ENCODE peak calls at places on chromosomes 12 and 14, in eight cellular contexts. L is tibial artery, F is pancreas, P is OCI-LY7, Q is neural progenitor cell, V is right atrium auricular region, J is sigmoid colon, O is ovary. T is an unnamed sample. For H3K9me3 and H3K4me1, the result is how much of the 10 kb centered on the place peaks cover.

GRCh38 chr12:90816353-90817089 is 138.5 kb downstream of the CCER1 start:
- DNase-seq in V (no peak), Q (no peak), P (no peak), F (no peak), L (no peak), J (no peak), O (no peak), T (no peak)

GRCh38 chr14:44283836-44284235 is 223.2 kb downstream of the FSCB start:
- DNase-seq in Q (no peak), F (no peak), V (no peak), O (no peak), L (no peak), P (no peak), J (no peak), T (no peak)

GRCh38 chr14:104558231-104559042 is 21.1 kb upstream of the C14orf180 start:
- DNase-seq in L (peak), P (no peak), V (no peak), Q (no peak), J (no peak), F (peak), O (no peak), T (no peak)

GRCh38 chr12:25714219-25714984 is 161.3 kb upstream of the LMNTD1 start:
- DNase-seq in L (no peak), J (no peak), P (no peak), V (no peak), F (no peak), Q (no peak), O (no peak), T (no peak)

GRCh38 chr12:96258451-96258933 is 64.3 kb downstream of the ELK3 start:
- DNase-seq in V (no peak), L (peak), Q (peak), F (no peak), J (no peak), P (no peak), O (no peak), T (no peak)

GRCh38 chr12:125169451-125169850 is 104.2 kb downstream of the AACS start:
- DNase-seq in J (no peak), V (no peak), L (no peak), Q (no peak), P (no peak), F (no peak), O (no peak), T (no peak)

GRCh38 chr14:29648045-29648444 is 279.6 kb downstream of the PRKD1 start:
- DNase-seq in V (no peak), Q (no peak), F (no peak), O (no peak), P (no peak), L (no peak), J (no peak), T (no peak)

GRCh38 chr14:89185919-89186849 is 230.8 kb downstream of the FOXN3 start:
- DNase-seq in V (no peak), O (no peak), F (no peak), P (no peak), Q (peak), J (no peak), L (no peak), T (no peak)

GRCh38 chr14:91140672-91141071 is 26.8 kb downstream of the DGLUCY start:
- DNase-seq in J (no peak), L (no peak), O (no peak), Q (peak), P (peak), F (no peak), V (no peak), T (peak)

GRCh38 chr12:77724367-77724957 is 106.2 kb upstream of the NAV3 start:
- DNase-seq in V (no peak), J (no peak), L (no peak), P (peak), Q (peak), O (no peak), F (no peak), T (no peak)

GRCh38 chr12:117986705-117987469 is 18.1 kb upstream of the KSR2 start:
- DNase-seq in P (no peak), F (no peak), Q (no peak), O (no peak), L (no peak), V (no peak), J (no peak), T (no peak)

GRCh38 chr12:108648371-108648770 is 14.7 kb upstream of the SELPLG start:
- DNase-seq in F (no peak), V (no peak), P (no peak), J (no peak), O (no peak), Q (no peak), L (no peak), T (no peak)

GRCh38 chr12:62785941-62786559 is 148.9 kb downstream of the PPM1H start:
- DNase-seq in F (no peak), O (no peak), L (no peak), J (peak), Q (no peak), P (no peak), V (peak), T (no peak)

GRCh38 chr12:124531281-124531745 is 36.1 kb downstream of the NCOR2 start:
- DNase-seq in O (no peak), P (no peak), V (no peak), F (no peak), Q (peak), J (no peak), L (no peak), T (no peak)

GRCh38 chr14:41280745-41281144 is 325.9 kb upstream of the LRFN5 start:
- DNase-seq in L (no peak), P (no peak), O (no peak), F (no peak), Q (peak), V (no peak), J (no peak), T (no peak)

GRCh38 chr14:104419865-104420458 is 159.6 kb upstream of the C14orf180 start:
- DNase-seq in O (no peak), Q (no peak), F (no peak), L (no peak), P (no peak), V (no peak), J (no peak), T (no peak)

GRCh38 chr12:11765817-11766794 is 116.6 kb downstream of the ETV6 start:
- DNase-seq in J (no peak), P (no peak), Q (no peak), F (no peak), V (no peak), O (peak), L (no peak), T (no peak)

GRCh38 chr12:90682398-90682797 is 272.6 kb downstream of the CCER1 start:
- DNase-seq in P (no peak), L (no peak), F (no peak), O (no peak), Q (no peak), V (no peak), J (no peak), T (no peak)

GRCh38 chr14:50038398-50039119 is 77.8 kb downstream of the VCPKMT start:
- DNase-seq in O (no peak), Q (no peak), V (no peak), F (no peak), L (no peak), P (no peak), J (no peak), T (no peak)

GRCh38 chr14:43042408-43042807 is 1435.7 kb downstream of the LRFN5 start:
- DNase-seq in J (no peak), V (no peak), F (no peak), Q (no peak), O (no peak), P (no peak), L (no peak), T (no peak)

GRCh38 chr14:43041207-43041606 is 1434.5 kb downstream of the LRFN5 start:
- DNase-seq in P (no peak), Q (no peak), F (no peak), V (no peak), O (no peak), L (no peak), J (no peak), T (no peak)

GRCh38 chr14:43041976-43042375 is 1435.3 kb downstream of the LRFN5 start:
- DNase-seq in O (no peak), L (no peak), Q (no peak), F (no peak), P (no peak), V (no peak), J (no peak), T (no peak)

GRCh38 chr14:43039881-43040280 is 1433.2 kb downstream of the LRFN5 start:
- DNase-seq in L (no peak), J (no peak), O (no peak), F (no peak), Q (no peak), V (no peak), P (no peak), T (no peak)

GRCh38 chr14:43043851-43044250 is 1437.2 kb downstream of the LRFN5 start:
- DNase-seq in F (no peak), L (no peak), O (no peak), P (no peak), Q (no peak), J (no peak), V (no peak), T (no peak)
- H3K9me3 ChIP-seq in F (under half), L (under half), O (under half), P (under half), Q (under half), J (under half), V (under half), T (under half)

GRCh38 chr12:131983026-131983425 is 33.3 kb downstream of the EP400 start:
- DNase-seq in Q (no peak), P (no peak), O (no peak), V (peak), J (no peak), L (no peak), F (no peak), T (no peak)
- H3K4me1 ChIP-seq in Q (under half), P (under half), O (under half), V (under half), J (under half), L (under half), F (under half), T (under half)

DNA sequence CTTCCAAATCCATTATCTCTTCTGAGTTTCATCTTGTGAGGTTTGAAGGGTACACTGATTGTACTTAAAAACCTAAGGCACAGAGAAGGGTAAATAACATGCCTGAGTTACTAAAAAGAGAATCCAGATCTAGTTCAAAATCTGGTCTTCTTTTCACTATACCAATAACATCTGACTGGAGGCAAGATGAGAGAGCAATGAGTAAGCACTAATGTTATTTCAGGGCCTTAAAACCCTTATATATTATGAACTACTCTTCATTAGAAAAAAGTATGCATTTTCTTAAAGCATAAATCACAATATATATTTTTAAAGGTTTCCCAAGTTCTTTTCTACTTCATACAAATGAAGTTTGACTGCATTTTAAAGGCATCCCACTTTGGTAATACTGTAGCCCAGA is 60.2 kb downstream of the GXYLT1 start:
- DNase-seq in P (no peak), O (no peak), J (no peak), F (no peak), L (no peak), V (no peak), Q (no peak), T (no peak)
- H3K27ac ChIP-seq in P (no peak), O (no peak), J (no peak), F (no peak), L (no peak), V (no peak), Q (no peak), T (no peak)

GRCh38 chr12:34345801-34346200 is 323.5 kb downstream of the ALG10 start:
- DNase-seq in J (no peak), F (no peak), L (no peak), Q (no peak), O (no peak), P (no peak), V (no peak), T (no peak)

GRCh38 chr12:34343345-34343744 is 321.0 kb downstream of the ALG10 start:
- DNase-seq in P (no peak), Q (no peak), V (no peak), L (no peak), O (no peak), F (no peak), J (no peak), T (no peak)

GRCh38 chr12:34343766-34344165 is 321.5 kb downstream of the ALG10 start:
- DNase-seq in J (no peak), Q (no peak), F (no peak), L (no peak), V (no peak), O (no peak), P (no peak), T (no peak)

GRCh38 chr12:34346372-34347034 is 324.2 kb downstream of the ALG10 start:
- DNase-seq in J (no peak), Q (no peak), O (no peak), V (no peak), L (no peak), P (no peak), F (no peak), T (no peak)

DNA sequence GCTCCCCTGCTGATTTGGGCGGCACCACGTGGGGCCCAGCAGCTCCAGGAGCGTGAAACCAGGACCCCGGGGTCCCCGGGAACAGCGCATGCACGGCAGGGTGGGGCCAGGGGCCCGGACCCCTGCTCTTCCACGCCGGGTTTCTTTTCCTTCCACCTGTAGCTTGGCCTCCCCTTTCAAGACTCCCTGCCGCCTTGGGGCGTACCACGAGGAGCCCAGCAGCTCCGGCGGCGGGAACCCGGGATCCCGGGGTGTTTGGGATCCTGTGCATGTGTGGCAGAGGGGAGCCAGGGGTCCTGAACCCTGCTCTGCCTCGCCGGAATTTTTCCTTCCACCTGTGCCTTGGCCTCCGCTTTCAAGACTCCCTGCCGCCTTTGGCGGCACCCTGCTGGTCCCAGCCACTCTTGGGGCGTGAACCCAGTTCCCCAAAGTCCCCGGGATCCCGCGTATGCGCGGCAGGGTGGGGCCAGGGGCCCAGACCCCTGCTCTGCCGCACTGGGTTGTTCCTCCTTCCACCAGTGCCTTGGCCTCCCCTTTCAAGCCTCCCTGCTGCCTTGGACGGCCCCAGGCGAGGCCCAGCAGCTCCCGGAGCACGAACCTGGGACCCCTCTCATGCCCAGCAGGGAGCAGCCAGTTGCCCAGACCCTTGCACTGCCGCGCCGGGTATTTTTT is 322.7 kb downstream of the ALG10 start:
- DNase-seq in O (no peak), Q (no peak), V (no peak), F (no peak), P (no peak), J (no peak), L (no peak), T (no peak)
- H3K9me3 ChIP-seq in O (under half), Q (under half), V (under half), F (under half), P (under half), J (under half), L (under half), T (half or more)

DNA sequence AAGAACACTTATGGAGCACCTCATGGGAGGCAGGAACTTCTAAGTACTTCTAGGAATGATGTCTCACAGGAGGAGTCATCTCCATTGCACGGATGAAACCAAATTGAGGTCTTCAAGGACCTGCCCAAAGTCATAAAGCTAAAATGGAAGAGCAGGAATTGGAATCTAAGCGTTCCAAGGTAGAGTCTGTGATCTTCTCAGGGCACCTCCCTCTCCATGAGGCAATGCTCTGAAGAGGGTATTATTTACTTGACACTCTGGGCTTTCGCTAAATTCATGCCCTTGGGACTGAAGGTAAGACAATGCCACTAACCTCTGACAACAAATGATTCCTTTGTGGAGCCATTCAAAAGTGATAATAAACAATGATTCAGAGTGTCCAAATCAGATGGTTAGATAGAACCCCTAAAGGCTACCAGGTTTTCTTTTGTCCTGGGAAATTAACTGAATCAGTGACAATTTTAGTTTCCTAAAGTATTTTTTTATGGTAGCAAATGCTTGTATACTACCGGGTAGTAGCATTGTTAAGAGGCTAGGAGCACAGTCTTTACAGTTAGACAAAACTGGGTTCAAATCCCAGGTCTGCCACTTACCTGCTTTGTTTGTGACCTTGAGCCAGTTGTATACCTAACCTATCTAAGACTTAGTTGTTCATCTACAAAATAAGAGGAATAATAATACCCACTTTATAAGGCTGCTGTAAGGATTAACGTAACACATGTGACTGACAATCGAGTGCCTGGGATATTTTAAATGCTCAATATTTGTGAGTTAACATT is 12.3 kb downstream of the HMGA2 start:
- DNase-seq in V (no peak), L (no peak), Q (no peak), F (no peak), P (no peak), J (no peak), O (no peak), T (no peak)
- H3K4me1 ChIP-seq in V (under half), L (under half), Q (under half), F (under half), P (under half), J (under half), O (under half), T (under half)

GRCh38 chr14:52951730-52952481 is 1.1 kb upstream of the FERMT2 start:
- DNase-seq in V (peak), L (peak), O (peak), J (peak), P (no peak), F (no peak), Q (peak), T (no peak)
- H3K27ac ChIP-seq in V (peak), L (peak), O (peak), J (peak), P (no peak), F (peak), Q (peak), T (peak)

GRCh38 chr12:106723416-106723815 is 51.1 kb upstream of the RIC8B start:
- DNase-seq in V (no peak), L (no peak), O (no peak), F (no peak), J (no peak), P (no peak), Q (no peak), T (no peak)
- H3K9me3 ChIP-seq in V (under half), L (under half), O (under half), F (under half), J (under half), P (under half), Q (under half), T (under half)

GRCh38 chr12:6428326-6428725 is 16.4 kb upstream of the CD27 start:
- DNase-seq in P (no peak), O (no peak), V (no peak), L (no peak), F (no peak), J (no peak), Q (no peak), T (no peak)
- H3K4me1 ChIP-seq in P (half or more), O (under half), V (under half), L (under half), F (under half), J (under half), Q (under half), T (under half)

DNA sequence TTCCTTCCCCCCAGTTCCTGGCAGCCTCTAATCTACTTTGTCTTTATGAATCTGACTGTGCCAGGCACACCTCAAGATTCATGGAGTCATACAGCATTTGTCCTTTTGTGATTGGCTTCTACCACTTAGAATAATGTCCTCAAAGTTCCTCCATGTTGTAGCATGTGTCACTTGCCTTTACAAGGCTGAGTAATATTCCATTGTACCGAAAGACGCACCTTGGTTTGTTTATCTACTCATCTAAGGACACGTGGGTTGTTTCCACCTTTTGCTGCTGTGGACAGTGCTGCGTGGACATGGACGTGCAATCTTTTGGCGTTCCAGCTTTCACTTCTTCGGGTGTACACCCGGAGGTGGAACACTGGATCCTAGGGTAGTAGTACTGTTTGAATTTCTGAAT is 33.5 kb downstream of the ANAPC7 start:
- DNase-seq in L (no peak), J (no peak), Q (no peak), P (no peak), O (no peak), F (no peak), V (no peak), T (no peak)
- H3K27ac ChIP-seq in L (peak), J (no peak), Q (no peak), P (peak), O (no peak), F (no peak), V (no peak), T (no peak)